ENCODE peak calls at places on chromosomes 11 and 22, in five cellular contexts. T is foreskin melanocyte, P is WTC11, H is iPS DF 19.7, W is hippocampal formation. K is an unnamed sample.

GRCh38 chr11:19216021-19216420 is 14.2 kb upstream of the CSRP3 start:
- DNase-seq in H (no peak), T (no peak), P (no peak), W (no peak), K (no peak)

GRCh38 chr11:112352907-112353306 is 92.2 kb upstream of the PLET1 start:
- DNase-seq in T (no peak), P (no peak), H (no peak), W (no peak), K (no peak)

GRCh38 chr11:71080239-71081097 is 171.9 kb downstream of the SHANK2 start:
- DNase-seq in W (peak; percentile 63), T (peak; percentile 2), H (peak; percentile 69), P (peak; percentile 90), K (no peak)

GRCh38 chr11:31720225-31720624 is 90.9 kb downstream of the PAX6 start:
- DNase-seq in P (no peak), W (no peak), T (peak; percentile 68), H (no peak), K (no peak)

GRCh38 chr11:34986883-34987525 is 70.6 kb downstream of the PDHX start:
- DNase-seq in W (no peak), P (no peak), H (no peak), T (no peak), K (no peak)

GRCh38 chr11:1129666-1130160 is 28.0 kb upstream of the MUC5AC start:
- DNase-seq in T (no peak), W (no peak), P (peak; percentile 10), H (no peak), K (no peak)

GRCh38 chr11:43845816-43846215 is 34.8 kb upstream of the ALKBH3 start:
- DNase-seq in P (no peak), W (no peak), T (peak; percentile 42), H (no peak), K (no peak)

GRCh38 chr11:2470495-2470894 is 25.7 kb downstream of the KCNQ1 start:
- DNase-seq in P (no peak), W (no peak), T (no peak), H (no peak), K (no peak)

GRCh38 chr22:25736378-25737011 is 5.5 kb upstream of the MYO18B start:
- DNase-seq in P (no peak), W (no peak), H (no peak), T (no peak), K (no peak)

GRCh38 chr22:19178659-19179471 is at the start of gene SLC25A1:
- DNase-seq in P (peak; percentile 89), W (peak; percentile 87), H (no peak), T (peak; percentile 71), K (peak; percentile 65)

GRCh38 chr22:31639640-31640039 is 22.4 kb downstream of the PISD start:
- DNase-seq in P (no peak), T (no peak), H (no peak), W (no peak), K (no peak)

GRCh38 chr22:23402275-23403151 is 177.6 kb downstream of the IGLL1 start:
- DNase-seq in W (peak; percentile 43), T (peak; percentile 11), H (no peak), P (peak; percentile 79), K (no peak)

GRCh38 chr11:134049303-134049702 is 19.6 kb upstream of the JAM3 start:
- DNase-seq in W (no peak), P (no peak), T (no peak), H (no peak), K (no peak)

GRCh38 chr11:126138636-126139540 is 72.6 kb downstream of the RPUSD4 start:
- DNase-seq in P (no peak), H (no peak), T (no peak), W (no peak), K (no peak)

GRCh38 chr11:122898799-122899198 is 16.2 kb downstream of the JHY start:
- DNase-seq in H (no peak), T (peak; percentile 59), P (no peak), W (no peak), K (no peak)

GRCh38 chr22:24485608-24486007 is 9.5 kb upstream of the UPB1 start:
- DNase-seq in H (no peak), W (no peak), P (no peak), T (no peak), K (no peak)

GRCh38 chr11:19727246-19727645 is 14.6 kb downstream of the NAV2 start:
- DNase-seq in T (no peak), W (no peak), H (no peak), P (no peak), K (no peak)

GRCh38 chr11:68498313-68498712 is 37.8 kb downstream of the PPP6R3 start:
- DNase-seq in H (no peak), P (no peak), T (no peak), W (no peak), K (no peak)

GRCh38 chr22:17974087-17974486 is 50.3 kb downstream of the MICAL3 start:
- DNase-seq in W (no peak), P (no peak), T (no peak), H (no peak), K (no peak)

GRCh38 chr22:33829549-33830280 is 90.6 kb downstream of the LARGE1 start:
- DNase-seq in P (no peak), H (no peak), W (no peak), T (no peak), K (no peak)

GRCh38 chr22:44211256-44211945 is 30.7 kb downstream of the PARVG start:
- DNase-seq in H (no peak), P (no peak), T (no peak), W (no peak), K (no peak)

GRCh38 chr11:44403176-44403575 is 93.2 kb upstream of the ALX4 start:
- DNase-seq in W (no peak), P (no peak), H (no peak), T (no peak), K (no peak)

GRCh38 chr11:61834278-61835004 is 6.3 kb downstream of the FADS2 start:
- DNase-seq in W (peak; percentile 38), P (peak; percentile 49), H (peak; percentile 73), T (peak; percentile 46), K (no peak)

GRCh38 chr11:133181066-133181465 is 351.2 kb downstream of the OPCML start:
- DNase-seq in H (no peak), P (no peak), W (no peak), T (no peak), K (no peak)

GRCh38 chr11:6747097-6747662 is 24.6 kb downstream of the OR2AG2 start:
- DNase-seq in P (no peak), T (no peak), H (no peak), W (no peak), K (no peak)

GRCh38 chr11:44028401-44028800 is 19.4 kb upstream of the ACCSL start:
- DNase-seq in W (no peak), T (no peak), H (no peak), P (no peak), K (no peak)

GRCh38 chr11:74694136-74694535 is 37.1 kb downstream of the CHRDL2 start:
- DNase-seq in H (no peak), W (no peak), T (no peak), P (no peak), K (no peak)

GRCh38 chr11:548700-549603 is 11.6 kb downstream of the LMNTD2 start:
- DNase-seq in W (no peak), H (no peak), T (no peak), P (no peak), K (no peak)

GRCh38 chr11:94325681-94326080 is 21.3 kb downstream of the IZUMO1R start:
- DNase-seq in T (no peak), H (peak; percentile 33), W (no peak), P (peak; percentile 89), K (no peak)

GRCh38 chr11:94760296-94760695 is 7.9 kb upstream of the AMOTL1 start:
- DNase-seq in T (no peak), H (no peak), P (no peak), W (no peak), K (no peak)

K was measured in activated CD4-positive, alpha-beta T cell treated with anti-CD3 and anti-CD28 coated beads for 1 hour.